ENCODE peak calls at places on chromosomes 2 and 18, in six cellular contexts. F is amniotic stem cell, N is Panc1, Q is fibroblast of lung, A is head of caudate nucleus, S is Calu3. V is an unnamed sample.

GRCh38 chr2:211879323-211879722 is 659.3 kb downstream of the ERBB4 start:
- DNase-seq in Q (peak), N (no peak), A (no peak), S (peak), F (no peak), V (no peak)

GRCh38 chr2:197266477-197266876 is 44.1 kb downstream of the ANKRD44 start:
- DNase-seq in A (no peak), F (no peak), Q (no peak), N (no peak), S (no peak), V (no peak)

GRCh38 chr2:38214209-38214717 is 138.3 kb upstream of the CYP1B1 start:
- DNase-seq in F (no peak), N (no peak), A (no peak), Q (no peak), S (no peak), V (no peak)

GRCh38 chr2:11553661-11554429 is 20.0 kb downstream of the GREB1 start:
- DNase-seq in Q (peak), F (no peak), N (no peak), S (no peak), A (no peak), V (no peak)

GRCh38 chr2:205024822-205025518 is 479.7 kb downstream of the PARD3B start:
- DNase-seq in N (peak), A (no peak), S (peak), Q (peak), F (peak), V (peak)

GRCh38 chr2:230170532-230170931 is 49.3 kb downstream of the SP110 start:
- DNase-seq in Q (no peak), A (no peak), F (no peak), S (no peak), N (no peak), V (peak)

GRCh38 chr2:111671426-111672150 is 212.4 kb downstream of the ANAPC1 start:
- DNase-seq in F (no peak), Q (no peak), S (peak), N (no peak), A (no peak), V (peak)

GRCh38 chr2:24917086-24917485 is 3.0 kb downstream of the ADCY3 start:
- DNase-seq in S (no peak), A (no peak), F (no peak), N (no peak), Q (peak), V (no peak)

GRCh38 chr2:118146315-118147283 is 58.3 kb downstream of the INSIG2 start:
- DNase-seq in N (no peak), A (no peak), Q (no peak), S (no peak), F (no peak), V (no peak)

GRCh38 chr18:55234366-55235093 is 275.3 kb upstream of the CCDC68 start:
- DNase-seq in N (peak), A (peak), S (peak), Q (peak), F (peak), V (no peak)

GRCh38 chr2:162839419-162839818 is 852 bp upstream of the KCNH7 start:
- DNase-seq in S (peak), N (no peak), Q (no peak), F (no peak), A (peak), V (no peak)

GRCh38 chr2:176085861-176086771 is 2.4 kb upstream of the EVX2 start:
- DNase-seq in N (no peak), Q (peak), A (peak), F (peak), S (peak), V (no peak)

GRCh38 chr2:195343540-195343939 is 313.5 kb upstream of the SLC39A10 start:
- DNase-seq in N (no peak), A (no peak), S (no peak), Q (no peak), F (no peak), V (no peak)

GRCh38 chr18:10736984-10737383 is 211.2 kb downstream of the NAPG start:
- DNase-seq in Q (no peak), A (no peak), S (no peak), N (no peak), F (no peak), V (no peak)

GRCh38 chr2:72138921-72139381 is 8.7 kb downstream of the CYP26B1 start:
- DNase-seq in N (no peak), F (no peak), A (no peak), Q (peak), S (no peak), V (no peak)

GRCh38 chr2:26904839-26905238 is 56.9 kb downstream of the DPYSL5 start:
- DNase-seq in S (no peak), F (no peak), Q (no peak), A (no peak), N (no peak), V (no peak)

GRCh38 chr2:60478660-60479059 is 74.8 kb downstream of the BCL11A start:
- DNase-seq in Q (no peak), S (no peak), F (no peak), N (no peak), A (no peak), V (no peak)

GRCh38 chr18:11387880-11388279 is 221.5 kb upstream of the SLC35G4 start:
- DNase-seq in S (peak), Q (peak), A (peak), N (peak), F (no peak), V (no peak)

GRCh38 chr2:168565512-168565911 is 109.4 kb downstream of the CERS6 start:
- DNase-seq in A (no peak), S (no peak), F (no peak), Q (no peak), N (no peak), V (no peak)

GRCh38 chr2:204871246-204871953 is 326.1 kb downstream of the PARD3B start:
- DNase-seq in F (peak), A (no peak), Q (peak), N (peak), S (no peak), V (peak)

GRCh38 chr2:231929961-231930600 is 3.9 kb upstream of the NPPC start:
- DNase-seq in Q (no peak), F (no peak), S (peak), N (no peak), A (no peak), V (no peak)

GRCh38 chr2:96336104-96336775 is 674 bp downstream of the NCAPH start:
- DNase-seq in A (no peak), Q (no peak), S (no peak), N (no peak), F (no peak), V (no peak)

GRCh38 chr18:35582899-35583558 is 1.5 kb downstream of the GALNT1 start:
- DNase-seq in N (no peak), A (no peak), F (no peak), S (no peak), Q (peak), V (no peak)

GRCh38 chr18:58867281-58867961 is 2.7 kb downstream of the ZNF532 start:
- DNase-seq in Q (peak), N (no peak), F (no peak), A (no peak), S (no peak), V (no peak)

GRCh38 chr2:97718942-97719341 is 5.6 kb downstream of the ZAP70 start:
- DNase-seq in N (no peak), F (no peak), A (no peak), S (no peak), Q (no peak), V (no peak)

GRCh38 chr18:5417342-5417741 is 121.8 kb upstream of the ZBTB14 start:
- DNase-seq in F (no peak), N (no peak), Q (peak), S (no peak), A (peak), V (no peak)

GRCh38 chr2:73291093-73291460 is 2.3 kb downstream of the EGR4 start:
- DNase-seq in F (no peak), S (peak), Q (peak), A (no peak), N (no peak), V (no peak)

GRCh38 chr2:120318626-120319025 is 27.3 kb upstream of the INHBB start:
- DNase-seq in Q (no peak), F (no peak), A (no peak), N (no peak), S (no peak), V (no peak)

GRCh38 chr2:95007822-95008221 is 17.7 kb upstream of the MAL start:
- DNase-seq in Q (no peak), N (no peak), S (no peak), A (no peak), F (no peak), V (no peak)

GRCh38 chr2:108423502-108424251 is 25.3 kb upstream of the GCC2 start:
- DNase-seq in S (peak), N (no peak), A (no peak), F (no peak), Q (no peak), V (no peak)

GRCh38 chr2:128095201-128095600 is 4.2 kb downstream of the UGGT1 start:
- DNase-seq in N (no peak), S (no peak), A (no peak), Q (no peak), F (no peak), V (no peak)

GRCh38 chr2:105893011-105893995 is 148.6 kb downstream of the NCK2 start:
- DNase-seq in A (no peak), F (no peak), S (no peak), N (no peak), Q (no peak), V (no peak)

GRCh38 chr2:31886700-31887099 is 124.1 kb downstream of the MEMO1 start:
- DNase-seq in Q (no peak), A (no peak), N (no peak), F (no peak), S (peak), V (no peak)

GRCh38 chr2:232838406-232838874 is 31.6 kb upstream of the SNORC start:
- DNase-seq in Q (peak), A (no peak), N (no peak), F (no peak), S (peak), V (peak)

GRCh38 chr2:174663572-174663971 is 66.0 kb upstream of the WIPF1 start:
- DNase-seq in N (no peak), F (peak), Q (peak), S (no peak), A (no peak), V (no peak)